ENCODE peak calls at places on chromosome 16, in nine cellular contexts. S is thyroid gland; Y is astrocyte; I is AG04450; C is IMR-90; D is A549; H is CD8-positive, alpha-beta memory T cell; L is colonic mucosa; Z is CD8-positive, alpha-beta T cell. B is an unnamed sample.

GRCh38 chr16:79599837-79600635 is 501 bp downstream of the MAF start:
- DNase-seq in Y (peak), D (peak), Z (no peak), I (no peak), H (no peak), S (peak), L (peak), C (no peak), B (peak)

GRCh38 chr16:528111-529011 is 849 bp downstream of the CAPN15 start:
- DNase-seq in C (peak), Y (peak), Z (no peak), L (peak), S (peak), I (no peak), D (peak), H (peak), B (peak)

GRCh38 chr16:55568151-55568693 is 1.7 kb downstream of the CAPNS2 start:
- DNase-seq in I (no peak), H (no peak), L (no peak), D (no peak), Y (no peak), Z (no peak), C (no peak), S (no peak), B (no peak)

GRCh38 chr16:25051446-25052160 is 36.4 kb upstream of the ARHGAP17 start:
- DNase-seq in Z (no peak), Y (peak), C (peak), D (peak), S (no peak), L (no peak), H (no peak), I (no peak), B (no peak)

GRCh38 chr16:89507834-89508590 is at the start of gene SPG7:
- DNase-seq in D (peak), H (peak), I (peak), C (peak), Z (peak), Y (peak), L (peak), S (peak), B (peak)

GRCh38 chr16:1414532-1415265 is at the start of gene UNKL:
- DNase-seq in D (peak), I (peak), S (peak), C (peak), L (peak), Z (peak), H (peak), Y (no peak), B (peak)

GRCh38 chr16:64440421-64440831 is 681.4 kb downstream of the CDH11 start:
- DNase-seq in I (peak), D (peak), Z (no peak), C (peak), S (peak), Y (peak), L (no peak), H (no peak), B (no peak)

GRCh38 chr16:14202697-14203096 is 131.6 kb downstream of the MRTFB start:
- DNase-seq in Z (no peak), L (no peak), H (no peak), I (no peak), S (no peak), D (peak), C (no peak), Y (peak), B (no peak)

GRCh38 chr16:47506800-47507199 is 45.7 kb downstream of the PHKB start:
- DNase-seq in I (no peak), H (no peak), C (no peak), L (no peak), Z (no peak), D (no peak), S (peak), Y (no peak), B (no peak)

GRCh38 chr16:58020628-58021521 is 4.7 kb upstream of the MMP15 start:
- DNase-seq in L (peak), Z (peak), Y (no peak), D (peak), C (peak), S (peak), H (peak), I (no peak), B (peak)

GRCh38 chr16:68086860-68087268 is 1.7 kb downstream of the NFATC3 start:
- DNase-seq in Z (no peak), D (no peak), Y (no peak), S (no peak), C (no peak), H (no peak), L (no peak), I (no peak), B (no peak)

GRCh38 chr16:57628008-57628781 is at the start of gene ADGRG1:
- DNase-seq in I (peak), H (peak), Z (peak), Y (peak), C (peak), D (peak), L (peak), S (peak), B (no peak)

GRCh38 chr16:84054916-84055315 is 12.3 kb upstream of the SLC38A8 start:
- DNase-seq in S (no peak), Y (no peak), L (no peak), H (no peak), I (no peak), Z (no peak), D (no peak), C (no peak), B (no peak)

GRCh38 chr16:72467157-72467759 is 295.3 kb upstream of the PMFBP1 start:
- DNase-seq in S (no peak), L (no peak), H (no peak), D (peak), C (peak), Z (no peak), I (peak), Y (no peak), B (peak)

GRCh38 chr16:15548482-15548891 is 94.5 kb downstream of the MARF1 start:
- DNase-seq in C (peak), I (no peak), Z (no peak), Y (peak), L (no peak), H (no peak), D (peak), S (no peak), B (no peak)

GRCh38 chr16:25033852-25034251 is 18.7 kb upstream of the ARHGAP17 start:
- DNase-seq in Y (peak), Z (no peak), C (peak), S (peak), I (no peak), L (no peak), H (no peak), D (no peak), B (no peak)

GRCh38 chr16:72256398-72257048 is 84.6 kb upstream of the PMFBP1 start:
- DNase-seq in Z (no peak), C (peak), D (no peak), I (peak), H (no peak), L (no peak), S (no peak), Y (peak), B (no peak)

GRCh38 chr16:27452569-27453475 is 50.8 kb downstream of the IL21R start:
- DNase-seq in D (no peak), Y (no peak), C (no peak), H (no peak), Z (no peak), L (no peak), S (no peak), I (no peak), B (no peak)

GRCh38 chr16:57060323-57061083 is 31.9 kb upstream of the CPNE2 start:
- DNase-seq in Y (no peak), D (no peak), Z (no peak), H (no peak), I (no peak), L (no peak), C (no peak), S (no peak), B (no peak)

GRCh38 chr16:82192665-82193064 is 22.6 kb upstream of the MPHOSPH6 start:
- DNase-seq in S (no peak), I (peak), L (no peak), D (no peak), H (no peak), C (peak), Z (no peak), Y (peak), B (no peak)

DNA sequence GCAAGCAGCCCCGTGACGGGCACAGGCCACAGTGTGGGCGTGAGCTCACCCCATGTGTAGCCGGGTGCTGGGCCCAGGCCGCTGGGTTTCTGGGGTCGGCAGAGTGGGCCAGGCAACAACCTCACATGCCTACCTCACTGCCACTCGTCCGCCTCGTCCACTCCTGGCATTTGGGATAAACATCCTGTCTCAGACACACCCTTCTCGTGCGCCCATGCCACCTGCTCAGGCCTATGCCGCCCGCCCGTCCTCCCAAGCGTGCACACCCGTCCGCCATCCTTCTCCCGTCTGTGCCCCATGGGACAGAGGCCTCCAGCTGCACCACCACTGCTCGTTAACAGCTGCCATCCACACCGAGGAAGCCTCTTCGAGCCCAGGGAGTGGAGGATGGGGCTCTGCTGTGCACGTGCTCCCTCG is 64.3 kb downstream of the KLHDC4 start:
- DNase-seq in I (no peak), S (no peak), L (no peak), Y (no peak), C (no peak), H (no peak), D (no peak), Z (no peak), B (no peak)
- H3K4me3 ChIP-seq in I (no peak), S (no peak), L (no peak), Y (no peak), C (no peak), H (no peak), D (no peak), Z (no peak), B (no peak)

GRCh38 chr16:2531696-2532493 is 687 bp upstream of the CEMP1 start:
- DNase-seq in D (peak), L (peak), C (peak), Y (peak), I (peak), Z (peak), S (peak), H (peak), B (peak)
- H3K27ac ChIP-seq in D (peak), L (peak), C (peak), Y (peak), I (peak), Z (peak), S (peak), H (peak), B (peak)

GRCh38 chr16:2755158-2755557 is 2.7 kb downstream of the SRRM2 start:
- DNase-seq in D (no peak), S (no peak), Z (no peak), L (no peak), H (no peak), C (no peak), I (no peak), Y (no peak), B (no peak)
- H3K4me3 ChIP-seq in D (peak), S (no peak), Z (peak), L (no peak), H (peak), C (no peak), I (peak), Y (peak), B (peak)

GRCh38 chr16:22969567-22969966 is 155.6 kb downstream of the HS3ST2 start:
- DNase-seq in D (no peak), L (no peak), C (no peak), S (no peak), Y (no peak), H (no peak), I (no peak), Z (no peak), B (no peak)

GRCh38 chr16:22967696-22968095 is 153.7 kb downstream of the HS3ST2 start:
- DNase-seq in C (no peak), S (no peak), D (no peak), Z (no peak), Y (no peak), L (no peak), I (no peak), H (no peak), B (no peak)

GRCh38 chr16:22968931-22969330 is 155.0 kb downstream of the HS3ST2 start:
- DNase-seq in D (no peak), H (no peak), C (no peak), Y (no peak), Z (no peak), I (no peak), L (no peak), S (no peak), B (no peak)

GRCh38 chr16:22971346-22971924 is 157.5 kb downstream of the HS3ST2 start:
- DNase-seq in I (no peak), L (no peak), Z (no peak), D (no peak), S (no peak), H (no peak), Y (no peak), C (no peak), B (no peak)

GRCh38 chr16:22970191-22970845 is 156.4 kb downstream of the HS3ST2 start:
- DNase-seq in I (no peak), Z (no peak), Y (no peak), S (no peak), H (no peak), C (no peak), L (no peak), D (no peak), B (no peak)
- H3K27ac ChIP-seq in I (no peak), Z (no peak), Y (no peak), S (no peak), H (no peak), C (no peak), L (no peak), D (no peak), B (no peak)

GRCh38 chr16:31471875-31472558 is at the start of gene TGFB1I1:
- DNase-seq in L (peak), C (peak), I (peak), S (peak), D (peak), Z (no peak), H (no peak), Y (peak), B (no peak)
- H3K4me3 ChIP-seq in L (peak), C (peak), I (peak), S (no peak), D (peak), Z (peak), H (peak), Y (peak), B (no peak)

DNA sequence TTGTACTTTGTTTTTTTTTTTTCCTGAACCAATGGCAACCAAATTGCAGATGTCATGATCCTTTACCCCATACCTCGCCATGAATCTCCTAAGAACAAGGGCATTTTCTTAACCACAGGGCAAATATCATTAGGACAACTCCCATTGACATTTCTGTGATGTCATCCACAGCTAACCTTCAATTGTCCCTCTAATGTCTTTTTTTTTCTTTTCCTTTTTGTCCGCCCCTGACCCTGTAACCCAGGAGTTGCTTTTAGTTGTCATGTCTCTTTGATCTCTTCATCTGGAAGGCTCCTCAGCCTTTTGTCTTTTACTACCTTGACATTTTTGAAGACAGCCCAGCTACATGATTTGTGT is 410 bp upstream of the NAGPA start:
- DNase-seq in Z (no peak), S (no peak), D (no peak), L (no peak), C (no peak), H (no peak), Y (no peak), I (no peak), B (no peak)
- H3K27ac ChIP-seq in Z (peak), S (peak), D (peak), L (peak), C (no peak), H (peak), Y (peak), I (no peak), B (peak)

GRCh38 chr16:53504161-53504663 is 1.2 kb upstream of the AKTIP start:
- DNase-seq in Y (peak), I (no peak), S (no peak), H (peak), D (peak), Z (peak), L (peak), C (peak), B (peak)
- H3K4me3 ChIP-seq in Y (peak), I (peak), S (no peak), H (peak), D (peak), Z (peak), L (peak), C (peak), B (peak)

GRCh38 chr16:50581830-50582229 is 33.6 kb downstream of the NKD1 start:
- DNase-seq in S (no peak), I (no peak), H (no peak), D (no peak), C (no peak), Y (no peak), Z (no peak), L (no peak), B (no peak)
- H3K27ac ChIP-seq in S (no peak), I (no peak), H (no peak), D (no peak), C (no peak), Y (no peak), Z (no peak), L (no peak), B (no peak)